ENCODE peak calls at places on chromosome 7, in nine cellular contexts. V, M, W, Z, B, S, N, F and Q are unnamed samples.

GRCh38 chr7:30093351-30094019 is 41.3 kb upstream of the MTURN start:
- DNase-seq in B (no peak), M (peak), V (no peak), F (no peak), W (no peak), N (no peak), S (peak), Z (no peak), Q (no peak)

GRCh38 chr7:4227105-4228010 is 454.7 kb upstream of the FOXK1 start:
- DNase-seq in N (no peak), M (no peak), S (peak), F (no peak), B (no peak), Z (no peak), W (no peak), V (peak), Q (no peak)

GRCh38 chr7:141792526-141792925 is 2.5 kb downstream of the TAS2R5 start:
- DNase-seq in V (no peak), Z (peak), W (no peak), F (no peak), B (no peak), M (peak), N (no peak), S (no peak), Q (no peak)

GRCh38 chr7:24975647-24976260 is 4.2 kb downstream of the OSBPL3 start:
- DNase-seq in N (no peak), Z (no peak), V (no peak), W (no peak), S (no peak), B (no peak), M (no peak), F (no peak), Q (no peak)

GRCh38 chr7:102066476-102066875 is 220.2 kb upstream of the SH2B2 start:
- DNase-seq in V (no peak), N (no peak), F (no peak), S (no peak), W (no peak), Z (no peak), B (no peak), M (no peak), Q (no peak)

GRCh38 chr7:82810558-82811259 is 352.0 kb downstream of the PCLO start:
- DNase-seq in F (peak), S (peak), M (peak), Z (peak), B (peak), N (peak), W (peak), V (peak), Q (peak)

GRCh38 chr7:112157072-112157471 is 49.1 kb downstream of the DOCK4 start:
- DNase-seq in N (no peak), W (no peak), M (peak), V (no peak), S (no peak), B (no peak), F (no peak), Z (peak), Q (no peak)

GRCh38 chr7:74141705-74142104 is 32.5 kb upstream of the EIF4H start:
- DNase-seq in B (no peak), M (no peak), S (no peak), W (peak), N (no peak), V (no peak), F (no peak), Z (peak), Q (peak)

GRCh38 chr7:80883188-80884025 is 35.4 kb downstream of the SEMA3C start:
- DNase-seq in V (no peak), Z (peak), W (peak), M (peak), S (peak), F (no peak), B (no peak), N (no peak), Q (no peak)

GRCh38 chr7:157008206-157009169 is 2.0 kb downstream of the MNX1 start:
- DNase-seq in W (no peak), V (peak), N (peak), M (no peak), B (peak), Z (no peak), S (no peak), F (peak), Q (no peak)

GRCh38 chr7:78587443-78588044 is 789.0 kb downstream of the PHTF2 start:
- DNase-seq in N (peak), Z (peak), B (peak), M (peak), W (peak), S (no peak), F (peak), V (peak), Q (peak)

GRCh38 chr7:18421297-18422004 is 74.1 kb upstream of the HDAC9 start:
- DNase-seq in M (no peak), W (no peak), B (no peak), F (no peak), S (no peak), N (no peak), Z (no peak), V (peak), Q (peak)

DNA sequence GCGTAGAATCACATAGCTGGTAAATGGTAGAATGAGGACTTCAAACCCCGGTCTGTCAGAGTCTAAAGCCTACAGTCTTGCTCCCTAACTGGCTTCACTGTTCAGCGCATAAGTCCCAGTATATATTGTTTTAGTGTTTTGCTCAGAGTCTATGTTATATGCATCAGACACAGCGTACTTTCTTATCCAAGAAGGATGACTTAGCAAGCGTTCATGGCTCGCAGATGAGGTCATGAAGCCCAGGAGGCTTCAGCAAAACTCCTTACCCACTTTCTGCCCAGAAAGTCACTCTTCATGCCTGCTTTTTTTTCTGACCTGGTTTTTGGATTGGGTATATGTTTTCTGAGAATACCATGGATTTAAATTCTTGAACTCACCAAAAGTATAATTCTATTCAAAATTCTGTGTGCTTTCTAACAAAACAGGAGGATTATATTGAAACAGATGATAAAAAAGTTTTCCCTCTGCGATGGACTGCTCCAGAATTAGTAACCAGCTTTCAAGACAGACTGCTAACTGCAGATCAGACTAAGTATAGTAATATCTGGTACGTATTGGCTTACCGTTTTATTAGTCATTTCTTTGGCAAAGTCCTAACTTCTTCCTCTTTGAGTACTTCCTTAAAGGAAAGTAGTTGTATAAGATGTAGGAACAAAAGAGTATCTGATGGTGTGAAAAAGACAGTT is 24.6 kb upstream of the BHLHA15 start:
- DNase-seq in W (no peak), N (no peak), V (no peak), B (no peak), M (peak), Z (peak), F (no peak), S (no peak), Q (no peak)
- H3K4me2 ChIP-seq in W (no peak), N (no peak), V (no peak), B (no peak), M (peak), Z (no peak), F (peak), S (no peak), Q (no peak)

GRCh38 chr7:68158686-68159255 is 1162.1 kb downstream of the TYW1 start:
- DNase-seq in W (no peak), S (no peak), B (no peak), F (no peak), N (no peak), M (no peak), V (no peak), Z (no peak), Q (no peak)
- TF ChIP-seq EZH2phosphoT487 in W (no peak), S (no peak), B (no peak), F (no peak), N (no peak), M (no peak), V (no peak), Z (no peak), Q (no peak)

DNA sequence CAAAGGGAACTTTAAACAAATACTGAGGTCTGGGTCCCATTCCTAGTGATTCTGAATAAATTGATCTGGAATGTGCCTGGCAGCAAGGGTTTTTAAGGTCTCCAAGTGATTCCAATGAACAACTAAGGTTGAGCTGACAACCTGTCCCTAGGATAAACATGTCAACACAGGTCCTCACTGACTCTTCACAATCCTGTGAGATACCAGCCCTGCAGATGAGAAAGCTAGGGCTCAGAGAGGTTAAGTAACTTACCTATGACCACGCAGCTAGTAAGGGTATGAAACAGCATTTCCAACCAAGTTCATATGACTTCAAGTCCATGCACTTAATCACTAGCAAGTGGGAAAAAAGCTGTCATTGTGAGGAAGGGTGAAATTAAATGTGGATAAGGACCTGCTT is 44.0 kb downstream of the SEM1 start:
- DNase-seq in Z (no peak), V (no peak), N (no peak), W (no peak), B (no peak), S (no peak), M (no peak), F (no peak), Q (no peak)
- H3K4me2 ChIP-seq in Z (no peak), V (no peak), N (no peak), W (no peak), B (no peak), S (no peak), M (no peak), F (no peak), Q (no peak)

DNA sequence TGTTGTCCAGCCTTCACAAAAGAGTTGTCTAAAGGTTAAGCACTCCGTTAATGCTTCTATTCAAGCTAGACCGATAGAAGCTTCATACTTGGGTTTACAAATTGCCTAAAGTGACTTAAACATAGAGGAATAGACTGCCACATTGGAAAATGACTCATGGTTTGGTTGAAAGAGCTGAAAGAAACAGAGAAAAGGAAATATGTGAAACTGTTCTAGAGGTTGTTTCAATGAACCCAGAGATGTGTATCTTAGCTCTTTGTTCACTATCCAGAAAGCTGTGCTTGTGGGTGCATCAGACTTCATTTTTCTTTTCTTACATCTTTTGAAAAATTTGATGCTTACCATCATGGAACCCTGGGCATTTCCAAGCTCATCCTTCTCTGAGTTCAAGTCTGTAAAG is 736.2 kb downstream of the INHBA start:
- DNase-seq in M (no peak), V (no peak), N (no peak), W (no peak), S (no peak), B (no peak), Z (no peak), F (no peak), Q (no peak)
- TF ChIP-seq EZH2phosphoT487 in M (no peak), V (no peak), N (no peak), W (no peak), S (no peak), B (no peak), Z (no peak), F (no peak), Q (no peak)

GRCh38 chr7:22860337-22860736 is 37.7 kb upstream of the TOMM7 start:
- DNase-seq in M (no peak), Z (no peak), W (no peak), N (no peak), B (no peak), S (no peak), V (no peak), F (no peak), Q (no peak)
- H3K4me2 ChIP-seq in M (peak), Z (no peak), W (peak), N (no peak), B (no peak), S (no peak), V (no peak), F (no peak), Q (no peak)

GRCh38 chr7:1926908-1927306 is 256.8 kb downstream of the ELFN1 start:
- DNase-seq in W (no peak), S (no peak), F (no peak), V (no peak), M (no peak), N (no peak), B (no peak), Z (no peak), Q (peak)
- TF ChIP-seq EZH2phosphoT487 in W (no peak), S (no peak), F (no peak), V (no peak), M (no peak), N (no peak), B (no peak), Z (no peak), Q (no peak)